ENCODE peak calls at places on chromosomes 5 and 9, in four cellular contexts. One of them, this sample, is unnamed.

GRCh38 chr9:114906922-114907571 is 23.3 kb downstream of the TNFSF8 start:
- DNase-seq in GM12878: no peak
- DNase-seq in K562: peak
- DNase-seq in HL-60: no peak
- DNase-seq in this sample: no peak

GRCh38 chr5:72654231-72654630 is 147.0 kb upstream of the ZNF366 start:
- DNase-seq in GM12878: no peak
- DNase-seq in K562: no peak
- DNase-seq in HL-60: no peak
- DNase-seq in this sample: no peak

GRCh38 chr5:32489791-32490581 is 45.4 kb upstream of the ZFR start:
- DNase-seq in GM12878: peak
- DNase-seq in K562: peak
- DNase-seq in HL-60: peak
- DNase-seq in this sample: peak

GRCh38 chr5:72246954-72247442 is 73.0 kb downstream of the MRPS27 start:
- DNase-seq in GM12878: no peak
- DNase-seq in K562: no peak
- DNase-seq in HL-60: no peak
- DNase-seq in this sample: no peak

GRCh38 chr9:16335788-16336580 is 534.5 kb downstream of the BNC2 start:
- DNase-seq in GM12878: no peak
- DNase-seq in K562: no peak
- DNase-seq in HL-60: no peak
- DNase-seq in this sample: no peak

GRCh38 chr5:163976691-163977090 is 471.3 kb downstream of the MAT2B start:
- DNase-seq in GM12878: no peak
- DNase-seq in K562: no peak
- DNase-seq in HL-60: no peak
- DNase-seq in this sample: no peak

GRCh38 chr9:137670391-137671195 is 51.8 kb downstream of the EHMT1 start:
- DNase-seq in GM12878: no peak
- DNase-seq in K562: peak
- DNase-seq in HL-60: peak
- DNase-seq in this sample: no peak

GRCh38 chr5:180345186-180345585 is 8.0 kb downstream of the GFPT2 start:
- DNase-seq in GM12878: no peak
- DNase-seq in K562: no peak
- DNase-seq in HL-60: no peak
- DNase-seq in this sample: no peak

GRCh38 chr5:73447234-73448071 is 1.1 kb downstream of the FOXD1 start:
- DNase-seq in GM12878: no peak
- DNase-seq in K562: peak
- DNase-seq in HL-60: peak
- DNase-seq in this sample: no peak

GRCh38 chr5:42992035-42992570 is 48.0 kb downstream of the ANXA2R start:
- DNase-seq in GM12878: no peak
- DNase-seq in K562: peak
- DNase-seq in HL-60: peak
- DNase-seq in this sample: peak

GRCh38 chr9:97041898-97042297 is 3.0 kb upstream of the CTSV start:
- DNase-seq in GM12878: no peak
- DNase-seq in K562: no peak
- DNase-seq in HL-60: no peak
- DNase-seq in this sample: no peak

GRCh38 chr9:121768416-121769015 is 117.1 kb downstream of the DAB2IP start:
- DNase-seq in GM12878: no peak
- DNase-seq in K562: no peak
- DNase-seq in HL-60: no peak
- DNase-seq in this sample: no peak

GRCh38 chr5:72552041-72552557 is 44.9 kb upstream of the ZNF366 start:
- DNase-seq in GM12878: no peak
- DNase-seq in K562: peak
- DNase-seq in HL-60: no peak
- DNase-seq in this sample: no peak

GRCh38 chr5:156004754-156005153 is 322.2 kb upstream of the SGCD start:
- DNase-seq in GM12878: no peak
- DNase-seq in K562: no peak
- DNase-seq in HL-60: no peak
- DNase-seq in this sample: no peak

GRCh38 chr9:128684325-128685021 is 4.5 kb upstream of the SET start:
- DNase-seq in GM12878: peak
- DNase-seq in K562: peak
- DNase-seq in HL-60: peak
- DNase-seq in this sample: no peak

GRCh38 chr9:98081477-98082219 is 25.1 kb downstream of the NANS start:
- DNase-seq in GM12878: no peak
- DNase-seq in K562: no peak
- DNase-seq in HL-60: peak
- DNase-seq in this sample: no peak

GRCh38 chr9:105330201-105330600 is 85.8 kb downstream of the SLC44A1 start:
- DNase-seq in GM12878: no peak
- DNase-seq in K562: no peak
- DNase-seq in HL-60: no peak
- DNase-seq in this sample: no peak

GRCh38 chr9:4515958-4516375 is 25.7 kb downstream of the SLC1A1 start:
- DNase-seq in GM12878: peak
- DNase-seq in K562: no peak
- DNase-seq in HL-60: no peak
- DNase-seq in this sample: no peak

GRCh38 chr5:2686296-2686695 is 65.2 kb downstream of the IRX2 start:
- DNase-seq in GM12878: no peak
- DNase-seq in K562: no peak
- DNase-seq in HL-60: no peak
- DNase-seq in this sample: no peak

GRCh38 chr5:125412561-125413535 is 666.4 kb upstream of the ZNF608 start:
- DNase-seq in GM12878: no peak
- DNase-seq in K562: no peak
- DNase-seq in HL-60: no peak
- DNase-seq in this sample: no peak

GRCh38 chr9:125701351-125701750 is 5.7 kb downstream of the MAPKAP1 start:
- DNase-seq in GM12878: no peak
- DNase-seq in K562: no peak
- DNase-seq in HL-60: no peak
- DNase-seq in this sample: no peak

GRCh38 chr5:142324377-142324870 is 397 bp downstream of the SPRY4 start:
- DNase-seq in GM12878: no peak
- DNase-seq in K562: no peak
- DNase-seq in HL-60: no peak
- DNase-seq in this sample: peak

GRCh38 chr5:142325677-142326479 is 1.1 kb upstream of the SPRY4 start:
- DNase-seq in GM12878: no peak
- DNase-seq in K562: peak
- DNase-seq in HL-60: no peak
- DNase-seq in this sample: peak

GRCh38 chr5:142327111-142327842 is 2.5 kb upstream of the SPRY4 start:
- DNase-seq in GM12878: no peak
- DNase-seq in K562: peak
- DNase-seq in HL-60: no peak
- DNase-seq in this sample: no peak

GRCh38 chr5:142324871-142325676 is at the start of gene SPRY4:
- DNase-seq in GM12878: peak
- DNase-seq in K562: peak
- DNase-seq in HL-60: peak
- DNase-seq in this sample: peak

DNA sequence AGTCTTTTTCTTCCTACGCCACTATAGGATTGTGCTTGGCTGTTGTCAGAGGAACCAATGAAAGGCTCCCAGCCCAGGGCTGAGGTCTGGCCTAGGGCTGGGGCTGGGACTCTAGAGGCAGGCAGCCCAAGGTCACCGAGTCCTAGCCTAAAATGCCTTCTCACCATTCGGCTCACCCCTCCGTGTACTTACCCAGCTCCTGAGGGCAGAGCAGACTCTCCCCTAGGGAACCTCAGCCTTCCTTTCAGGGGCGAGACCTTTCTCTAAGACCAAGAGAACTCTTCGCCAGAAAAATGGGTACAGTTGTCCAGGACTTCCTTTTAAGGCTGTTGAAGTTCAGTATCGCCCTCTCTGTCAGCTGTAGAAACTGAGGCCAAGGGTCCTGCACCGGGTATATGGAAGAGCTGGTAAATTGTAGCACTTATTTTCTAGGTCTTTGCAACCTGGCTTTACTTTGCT is 1.7 kb upstream of the SPRY4 start:
- DNase-seq in GM12878: no peak
- DNase-seq in K562: no peak
- DNase-seq in HL-60: no peak
- DNase-seq in this sample: no peak
- TF ChIP-seq SPI1 in GM12878: no peak
- TF ChIP-seq SPI1 in K562: no peak
- TF ChIP-seq SPI1 in HL-60: no peak
- TF ChIP-seq SPI1 in this sample: no peak

GRCh38 chr5:142870552-142870951 is 100.4 kb downstream of the ARHGAP26 start:
- DNase-seq in GM12878: no peak
- DNase-seq in K562: no peak
- DNase-seq in HL-60: no peak
- DNase-seq in this sample: no peak
- TF ChIP-seq SPI1 in GM12878: no peak
- TF ChIP-seq SPI1 in K562: no peak
- TF ChIP-seq SPI1 in HL-60: no peak
- TF ChIP-seq SPI1 in this sample: no peak

GRCh38 chr5:179229331-179229761 is 115.9 kb downstream of the ADAMTS2 start:
- DNase-seq in GM12878: no peak
- DNase-seq in K562: no peak
- DNase-seq in HL-60: no peak
- DNase-seq in this sample: no peak
- TF ChIP-seq SPI1 in GM12878: no peak
- TF ChIP-seq SPI1 in K562: no peak
- TF ChIP-seq SPI1 in HL-60: no peak
- TF ChIP-seq SPI1 in this sample: no peak

GRCh38 chr9:68969538-68969937 is 44.4 kb downstream of the PRKACG start:
- DNase-seq in GM12878: no peak
- DNase-seq in K562: peak
- DNase-seq in HL-60: no peak
- DNase-seq in this sample: no peak

GRCh38 chr9:68967800-68968199 is 46.1 kb downstream of the PRKACG start:
- DNase-seq in GM12878: no peak
- DNase-seq in K562: no peak
- DNase-seq in HL-60: no peak
- DNase-seq in this sample: no peak

GRCh38 chr9:68966496-68966944 is 47.4 kb downstream of the PRKACG start:
- DNase-seq in GM12878: peak
- DNase-seq in K562: no peak
- DNase-seq in HL-60: no peak
- DNase-seq in this sample: no peak

GRCh38 chr9:68973619-68974018 is 40.3 kb downstream of the PRKACG start:
- DNase-seq in GM12878: no peak
- DNase-seq in K562: no peak
- DNase-seq in HL-60: no peak
- DNase-seq in this sample: no peak

GRCh38 chr9:68970150-68970549 is 43.8 kb downstream of the PRKACG start:
- DNase-seq in GM12878: no peak
- DNase-seq in K562: no peak
- DNase-seq in HL-60: no peak
- DNase-seq in this sample: no peak
- TF ChIP-seq SPI1 in GM12878: no peak
- TF ChIP-seq SPI1 in K562: no peak
- TF ChIP-seq SPI1 in HL-60: no peak
- TF ChIP-seq SPI1 in this sample: no peak

GRCh38 chr9:557601-558201 is 283.8 kb upstream of the DMRT1 start:
- DNase-seq in GM12878: no peak
- DNase-seq in K562: no peak
- DNase-seq in HL-60: no peak
- DNase-seq in this sample: no peak
- TF ChIP-seq SPI1 in GM12878: no peak
- TF ChIP-seq SPI1 in K562: no peak
- TF ChIP-seq SPI1 in HL-60: no peak
- TF ChIP-seq SPI1 in this sample: no peak

GRCh38 chr9:18404482-18405029 is 69.4 kb upstream of the ADAMTSL1 start:
- DNase-seq in GM12878: no peak
- DNase-seq in K562: no peak
- DNase-seq in HL-60: no peak
- DNase-seq in this sample: no peak
- TF ChIP-seq SPI1 in GM12878: no peak
- TF ChIP-seq SPI1 in K562: no peak
- TF ChIP-seq SPI1 in HL-60: no peak
- TF ChIP-seq SPI1 in this sample: peak

This sample was measured in GM12891.